ENCODE peak calls at places on chromosomes 2 and 18, in nine cellular contexts. L, U, V, B, P, E, Q, C and M are unnamed samples.

GRCh38 chr2:37809525-37809924 is 115.6 kb upstream of the RMDN2 start:
- DNase-seq in L (no peak), U (no peak), V (no peak), B (no peak), P (peak), E (no peak), Q (no peak), C (peak), M (peak)

GRCh38 chr2:135783416-135783815 is 41.8 kb downstream of the UBXN4 start:
- DNase-seq in L (no peak), U (no peak), V (no peak), B (no peak), P (no peak), E (no peak), Q (no peak), C (no peak), M (no peak)

GRCh38 chr2:195563857-195564512 is 93.0 kb upstream of the SLC39A10 start:
- DNase-seq in L (peak), U (no peak), V (peak), B (no peak), P (peak), E (peak), Q (no peak), C (peak), M (peak)

GRCh38 chr2:233473386-233473791 is 93.2 kb downstream of the USP40 start:
- DNase-seq in L (no peak), U (no peak), V (no peak), B (no peak), P (no peak), E (no peak), Q (no peak), C (no peak), M (no peak)

GRCh38 chr2:165058471-165059265 is 103.3 kb upstream of the SLC38A11 start:
- DNase-seq in L (no peak), U (no peak), V (no peak), B (no peak), P (no peak), E (no peak), Q (no peak), C (no peak), M (no peak)

GRCh38 chr18:41829648-41830516 is 125.2 kb upstream of the PIK3C3 start:
- DNase-seq in L (no peak), U (no peak), V (no peak), B (no peak), P (peak), E (no peak), Q (no peak), C (no peak), M (no peak)

GRCh38 chr18:47436871-47437270 is 185.4 kb upstream of the SKOR2 start:
- DNase-seq in L (no peak), U (no peak), V (no peak), B (no peak), P (no peak), E (no peak), Q (no peak), C (no peak), M (peak)

GRCh38 chr18:24446953-24447537 is 13.4 kb upstream of the HRH4 start:
- DNase-seq in L (no peak), U (no peak), V (no peak), B (no peak), P (peak), E (no peak), Q (no peak), C (peak), M (peak)

GRCh38 chr2:10911291-10912075 is at the start of gene KCNF1:
- DNase-seq in L (no peak), U (no peak), V (no peak), B (no peak), P (peak), E (peak), Q (no peak), C (peak), M (peak)
- H3K4me3 ChIP-seq in L (no peak), U (peak), V (peak), B (peak), P (peak), E (peak), Q (peak), C (peak), M (no peak)

GRCh38 chr2:19600982-19601381 is 242.6 kb upstream of the OSR1 start:
- DNase-seq in L (no peak), U (no peak), V (no peak), B (no peak), P (no peak), E (no peak), Q (no peak), C (no peak), M (no peak)

GRCh38 chr2:19600506-19600905 is 242.1 kb upstream of the OSR1 start:
- DNase-seq in L (no peak), U (no peak), V (no peak), B (no peak), P (peak), E (peak), Q (no peak), C (no peak), M (peak)
- TF ChIP-seq CTCF in L (peak), U (no peak), V (peak), B (no peak), P (peak), E (no peak), Q (no peak), C (no peak), M (peak)

GRCh38 chr2:179861027-179861776 is at the start of gene ZNF385B:
- DNase-seq in L (no peak), U (no peak), V (no peak), B (peak), P (peak), E (peak), Q (no peak), C (peak), M (peak)
- H3K4me3 ChIP-seq in L (peak), U (peak), V (peak), B (peak), P (peak), E (peak), Q (peak), C (peak), M (peak)

GRCh38 chr2:66431840-66432511 is 2.9 kb upstream of the MEIS1 start:
- DNase-seq in L (no peak), U (no peak), V (no peak), B (peak), P (no peak), E (no peak), Q (no peak), C (no peak), M (peak)

GRCh38 chr2:66433945-66434678 is 813 bp upstream of the MEIS1 start:
- DNase-seq in L (no peak), U (peak), V (no peak), B (peak), P (peak), E (peak), Q (no peak), C (peak), M (peak)

GRCh38 chr2:66433695-66433944 is 1.3 kb upstream of the MEIS1 start:
- DNase-seq in L (no peak), U (no peak), V (no peak), B (no peak), P (no peak), E (no peak), Q (no peak), C (no peak), M (no peak)

GRCh38 chr2:66434679-66435548 is at the start of gene MEIS1:
- DNase-seq in L (peak), U (peak), V (peak), B (peak), P (peak), E (peak), Q (peak), C (peak), M (peak)

GRCh38 chr2:66432801-66433694 is 1.9 kb upstream of the MEIS1 start:
- DNase-seq in L (peak), U (peak), V (peak), B (peak), P (peak), E (peak), Q (peak), C (peak), M (peak)
- TF ChIP-seq CTCF in L (no peak), U (peak), V (no peak), B (no peak), P (no peak), E (no peak), Q (no peak), C (no peak), M (no peak)

GRCh38 chr2:46534589-46534988 is 55.2 kb downstream of the TMEM247 start:
- DNase-seq in L (no peak), U (no peak), V (no peak), B (no peak), P (no peak), E (no peak), Q (no peak), C (no peak), M (no peak)
- H3K4me3 ChIP-seq in L (no peak), U (no peak), V (no peak), B (no peak), P (no peak), E (no peak), Q (no peak), C (no peak), M (no peak)

GRCh38 chr2:238006500-238006899 is 39.7 kb downstream of the UBE2F start:
- DNase-seq in L (no peak), U (no peak), V (no peak), B (no peak), P (no peak), E (no peak), Q (no peak), C (no peak), M (no peak)
- TF ChIP-seq CTCF in L (no peak), U (no peak), V (no peak), B (no peak), P (no peak), E (no peak), Q (no peak), C (no peak), M (no peak)

GRCh38 chr18:56890632-56891031 is 239.5 kb downstream of the WDR7 start:
- DNase-seq in L (peak), U (no peak), V (peak), B (no peak), P (peak), E (peak), Q (peak), C (peak), M (peak)
- H3K4me3 ChIP-seq in L (no peak), U (no peak), V (no peak), B (no peak), P (no peak), E (no peak), Q (no peak), C (no peak), M (no peak)

GRCh38 chr2:240369725-240370585 is 65.5 kb upstream of the GPC1 start:
- DNase-seq in L (peak), U (peak), V (peak), B (peak), P (peak), E (peak), Q (no peak), C (peak), M (peak)
- TF ChIP-seq CTCF in L (no peak), U (no peak), V (peak), B (no peak), P (no peak), E (no peak), Q (no peak), C (no peak), M (no peak)

GRCh38 chr18:63348508-63349136 is 18.4 kb downstream of the KDSR start:
- DNase-seq in L (no peak), U (no peak), V (no peak), B (no peak), P (no peak), E (no peak), Q (no peak), C (no peak), M (no peak)
- H3K4me3 ChIP-seq in L (no peak), U (no peak), V (no peak), B (no peak), P (no peak), E (no peak), Q (no peak), C (no peak), M (no peak)

DNA sequence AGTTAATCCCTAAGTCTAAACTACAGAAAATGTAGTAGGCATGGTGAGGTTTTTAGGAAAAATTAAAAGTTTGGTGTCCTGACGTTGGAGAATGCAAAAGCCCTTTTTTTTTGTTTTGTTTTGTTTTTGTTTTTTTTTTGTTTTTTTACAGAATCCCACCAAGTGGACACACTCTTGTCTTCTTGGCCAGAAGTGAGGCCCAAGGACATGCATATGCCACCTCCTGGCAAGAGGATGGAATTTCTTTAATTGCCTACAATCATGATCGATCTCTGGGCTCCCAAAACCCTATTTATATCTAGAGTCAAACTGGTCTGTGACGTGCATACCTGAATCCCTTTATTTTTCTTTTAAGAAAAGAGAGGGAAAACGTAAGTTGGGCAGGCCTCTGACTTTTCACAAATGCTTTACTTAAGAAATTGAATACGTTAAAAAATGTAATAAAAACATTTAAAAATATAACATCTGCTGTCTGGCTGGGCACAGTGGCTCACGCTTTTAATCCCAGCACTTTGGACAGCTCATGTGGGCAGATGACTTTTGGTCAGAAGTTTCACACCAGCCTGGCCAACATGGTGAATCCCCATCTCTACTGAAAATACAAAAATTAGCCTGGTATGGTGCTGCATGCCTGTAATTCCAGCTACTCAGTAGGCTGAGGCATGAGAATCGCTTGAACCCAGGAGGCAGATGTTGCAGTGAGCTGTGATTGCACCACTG is 502.7 kb downstream of the CBLN2 start:
- DNase-seq in L (no peak), U (no peak), V (no peak), B (no peak), P (peak), E (no peak), Q (no peak), C (no peak), M (no peak)
- TF ChIP-seq CTCF in L (no peak), U (no peak), V (no peak), B (no peak), P (peak), E (no peak), Q (peak), C (no peak), M (no peak)